ENCODE peak calls at places on chromosomes 11 and 22, in eight cellular contexts. K is GM20000; B is activated CD8-positive, alpha-beta T cell treated with anti-CD3 and anti-CD28 coated beads, Interleukin-2, amount 10 ng/mL, durations not matched to agents 7 days and 5 days; P is activated naive CD4-positive, alpha-beta T cell treated with anti-CD3 and anti-CD28 coated beads, Interleukin-2, amount 50 U/mL, for 16 hours; R is SK-N-MC; Z is posterior vena cava; I is left cardiac atrium; S is mucosa of gallbladder. A is an unnamed sample.

GRCh38 chr11:106156290-106156937 is 79.0 kb downstream of the AASDHPPT start:
- DNase-seq in K (peak), B (no peak), P (no peak), R (peak), Z (no peak), I (no peak), S (peak), A (peak)

GRCh38 chr11:3796796-3797328 is 492 bp downstream of the NUP98 start:
- DNase-seq in K (no peak), B (no peak), P (no peak), R (no peak), Z (no peak), I (no peak), S (no peak), A (no peak)

GRCh38 chr11:75073459-75074190 is 23.1 kb downstream of the OR2AT4 start:
- DNase-seq in K (no peak), B (no peak), P (no peak), R (no peak), Z (no peak), I (no peak), S (no peak), A (no peak)

GRCh38 chr22:19260804-19261203 is 30.7 kb downstream of the CLTCL1 start:
- DNase-seq in K (no peak), B (no peak), P (no peak), R (no peak), Z (no peak), I (no peak), S (no peak), A (no peak)

GRCh38 chr11:86214710-86215109 is 29.8 kb upstream of the EED start:
- DNase-seq in K (peak), B (peak), P (peak), R (no peak), Z (no peak), I (no peak), S (no peak), A (peak)

GRCh38 chr22:37329239-37330140 is 47.2 kb downstream of the CYTH4 start:
- DNase-seq in K (no peak), B (no peak), P (no peak), R (no peak), Z (no peak), I (no peak), S (no peak), A (no peak)

GRCh38 chr11:3638513-3638912 is 3.3 kb downstream of the ART5 start:
- DNase-seq in K (no peak), B (no peak), P (no peak), R (no peak), Z (no peak), I (no peak), S (no peak), A (no peak)

GRCh38 chr11:134414772-134415765 is 3.0 kb upstream of the B3GAT1 start:
- DNase-seq in K (no peak), B (no peak), P (no peak), R (no peak), Z (no peak), I (no peak), S (no peak), A (no peak)

GRCh38 chr11:64074239-64074638 is 38.5 kb downstream of the FLRT1 start:
- DNase-seq in K (no peak), B (peak), P (no peak), R (no peak), Z (no peak), I (no peak), S (no peak), A (no peak)

GRCh38 chr22:46201059-46201757 is 48.9 kb downstream of the CDPF1 start:
- DNase-seq in K (no peak), B (no peak), P (no peak), R (no peak), Z (no peak), I (no peak), S (peak), A (no peak)

GRCh38 chr22:19663286-19663815 is 51.0 kb upstream of the SEPTIN5 start:
- DNase-seq in K (no peak), B (no peak), P (no peak), R (no peak), Z (peak), I (peak), S (peak), A (peak)

GRCh38 chr11:83175815-83176214 is 17.7 kb upstream of the ANKRD42 start:
- DNase-seq in K (no peak), B (no peak), P (no peak), R (no peak), Z (no peak), I (no peak), S (no peak), A (no peak)

A was measured in GM13976.